ENCODE peak calls at places on chromosomes 16 and 17, in five cellular contexts. B is epithelial cell of esophagus, E is activated B cell treated with CpG ODN at 0.5 μM for 24 hours, L is choroid plexus epithelial cell, C is AG04449. I is an unnamed sample.

GRCh38 chr16:51449441-51449840 is 298.4 kb upstream of the SALL1 start:
- DNase-seq in E (no peak), B (no peak), L (no peak), C (no peak), I (no peak)

GRCh38 chr17:49995055-49995738 is at the start of gene DLX3:
- DNase-seq in L (peak; percentile 65), C (peak; percentile 12), E (no peak), B (peak; percentile 89), I (no peak)

GRCh38 chr16:87954826-87955225 is 3.6 kb downstream of the BANP start:
- DNase-seq in C (no peak), E (no peak), L (no peak), B (no peak), I (no peak)

GRCh38 chr16:75296606-75297005 is 45.2 kb upstream of the BCAR1 start:
- DNase-seq in E (no peak), L (peak; percentile 54), C (no peak), B (no peak), I (no peak)

GRCh38 chr16:88779406-88780099 is 5.5 kb downstream of the PIEZO1 start:
- DNase-seq in E (no peak), B (no peak), C (no peak), L (no peak), I (no peak)

GRCh38 chr16:57240872-57241271 is 4.2 kb upstream of the ARL2BP start:
- DNase-seq in B (no peak), L (no peak), E (no peak), C (no peak), I (no peak)

GRCh38 chr17:16351831-16352230 is 1.4 kb downstream of the CENPV start:
- DNase-seq in L (peak; percentile 66), B (peak; percentile 44), E (no peak), C (peak; percentile 24), I (no peak)

GRCh38 chr16:2819179-2819938 is 2.3 kb downstream of the PRSS21 start:
- DNase-seq in E (no peak), L (no peak), B (no peak), C (no peak), I (no peak)

GRCh38 chr16:68234188-68235104 is 1.5 kb downstream of the ESRP2 start:
- DNase-seq in B (peak; percentile 93), E (no peak), L (no peak), C (no peak), I (peak; percentile 44)

GRCh38 chr17:49471089-49471683 is 23.9 kb upstream of the NGFR start:
- DNase-seq in C (no peak), B (no peak), E (no peak), L (peak; percentile 59), I (no peak)

GRCh38 chr17:27361695-27362094 is 67.8 kb downstream of the WSB1 start:
- DNase-seq in C (no peak), B (no peak), E (no peak), L (no peak), I (no peak)

GRCh38 chr17:78563189-78564145 is 13.7 kb downstream of the DNAH17 start:
- DNase-seq in B (no peak), E (no peak), L (no peak), C (no peak), I (no peak)

GRCh38 chr17:927611-928461 is 51.7 kb downstream of the NXN start:
- DNase-seq in L (peak; percentile 95), B (peak; percentile 94), C (peak; percentile 97), E (no peak), I (no peak)

GRCh38 chr16:11224894-11225676 is 30.9 kb downstream of the SOCS1 start:
- DNase-seq in C (no peak), L (peak; percentile 41), B (no peak), E (peak; percentile 65), I (no peak)

GRCh38 chr17:8125947-8126305 is 2.0 kb upstream of the HES7 start:
- DNase-seq in B (no peak), E (peak; percentile 34), L (no peak), C (no peak), I (no peak)

GRCh38 chr16:46932802-46933201 is 40.7 kb downstream of the DNAJA2 start:
- DNase-seq in L (no peak), B (no peak), E (no peak), C (no peak), I (no peak)

GRCh38 chr16:50742521-50743150 is 750 bp downstream of the CYLD start:
- DNase-seq in E (no peak), C (no peak), L (peak; percentile 57), B (peak; percentile 55), I (no peak)

DNA sequence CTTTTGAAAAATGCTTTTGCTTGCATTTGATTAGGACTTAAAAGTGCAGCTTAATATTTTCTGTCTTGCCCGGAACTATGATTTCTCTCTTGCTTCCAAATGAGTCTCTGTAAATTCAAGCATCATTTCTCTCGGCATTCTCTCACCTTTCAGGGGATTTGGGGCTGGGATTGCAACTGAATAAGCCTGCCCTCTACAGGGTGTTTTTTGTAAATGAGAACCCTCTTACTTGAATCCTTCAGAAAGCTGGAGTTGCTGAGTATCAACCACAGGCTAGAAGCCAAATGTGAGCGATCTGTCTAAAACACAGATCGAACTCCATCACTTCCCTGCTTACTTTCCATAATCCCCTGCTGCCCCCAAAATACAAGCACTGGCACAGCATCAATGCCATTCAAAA is 234.6 kb downstream of the TMEM114 start:
- DNase-seq in C (no peak), E (no peak), L (no peak), B (no peak), I (no peak)
- TF ChIP-seq CTCF in C (no peak), E (no peak), L (no peak), B (no peak), I (no peak)

GRCh38 chr16:880471-881171 is 80.1 kb upstream of the GNG13 start:
- DNase-seq in B (no peak), C (no peak), E (no peak), L (no peak), I (no peak)
- TF ChIP-seq CTCF in B (no peak), C (no peak), E (no peak), L (no peak), I (no peak)

GRCh38 chr17:66897141-66897540 is 62.2 kb downstream of the CACNG5 start:
- DNase-seq in C (no peak), E (no peak), B (no peak), L (no peak), I (no peak)

GRCh38 chr17:66903781-66904180 is 60.7 kb upstream of the CACNG4 start:
- DNase-seq in L (no peak), B (no peak), E (no peak), C (no peak), I (no peak)

GRCh38 chr17:66898536-66898935 is 63.6 kb downstream of the CACNG5 start:
- DNase-seq in B (no peak), L (no peak), E (no peak), C (no peak), I (no peak)

GRCh38 chr17:66904760-66905637 is 59.5 kb upstream of the CACNG4 start:
- DNase-seq in B (peak; percentile 83), L (peak; percentile 82), C (no peak), E (no peak), I (no peak)

DNA sequence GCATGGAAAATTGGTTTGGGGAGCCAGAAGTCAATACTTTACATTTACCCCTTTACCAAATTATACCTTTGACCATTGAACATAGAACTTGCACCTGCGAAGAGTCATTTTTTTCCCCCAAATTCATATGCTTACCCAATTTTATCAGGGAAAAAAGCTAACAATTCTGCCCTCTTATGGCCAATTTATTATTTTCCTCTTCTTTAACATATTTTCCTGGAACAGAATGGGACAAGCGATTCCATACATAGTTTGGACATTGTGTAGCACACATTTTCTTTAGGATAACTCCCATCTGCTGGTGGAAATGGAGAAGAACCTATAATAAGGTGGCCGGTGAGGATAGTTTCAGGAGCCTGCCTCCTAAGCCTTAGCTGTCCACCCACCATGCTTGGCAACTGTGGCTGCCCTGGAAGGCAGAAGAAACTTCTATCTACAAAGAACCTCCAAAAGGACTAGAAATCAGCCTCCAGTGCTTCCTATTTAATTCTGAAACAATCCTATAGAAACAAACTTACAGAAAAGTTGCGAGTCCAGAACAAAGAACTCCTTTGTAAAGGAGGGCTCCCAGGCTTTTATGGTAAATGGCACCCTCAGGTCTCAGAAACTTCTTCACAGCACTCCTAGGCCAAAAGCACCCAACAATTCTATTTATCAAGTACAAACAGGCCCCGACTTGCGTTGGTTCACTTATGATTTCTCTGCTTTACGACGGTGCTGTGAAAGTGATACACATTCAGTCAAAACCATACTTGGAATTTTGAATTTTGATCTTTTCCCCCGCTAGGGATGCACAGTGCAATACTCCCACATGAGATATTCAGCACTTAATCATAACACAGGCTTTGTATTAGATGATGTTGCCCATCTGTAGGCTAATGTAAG is 64.1 kb upstream of the CACNG4 start:
- DNase-seq in E (no peak), C (no peak), L (peak; percentile 41), B (peak; percentile 58), I (no peak)
- TF ChIP-seq CTCF in E (no peak), C (peak; percentile 19), L (peak; percentile 44), B (peak; percentile 27), I (peak; percentile 9)

DNA sequence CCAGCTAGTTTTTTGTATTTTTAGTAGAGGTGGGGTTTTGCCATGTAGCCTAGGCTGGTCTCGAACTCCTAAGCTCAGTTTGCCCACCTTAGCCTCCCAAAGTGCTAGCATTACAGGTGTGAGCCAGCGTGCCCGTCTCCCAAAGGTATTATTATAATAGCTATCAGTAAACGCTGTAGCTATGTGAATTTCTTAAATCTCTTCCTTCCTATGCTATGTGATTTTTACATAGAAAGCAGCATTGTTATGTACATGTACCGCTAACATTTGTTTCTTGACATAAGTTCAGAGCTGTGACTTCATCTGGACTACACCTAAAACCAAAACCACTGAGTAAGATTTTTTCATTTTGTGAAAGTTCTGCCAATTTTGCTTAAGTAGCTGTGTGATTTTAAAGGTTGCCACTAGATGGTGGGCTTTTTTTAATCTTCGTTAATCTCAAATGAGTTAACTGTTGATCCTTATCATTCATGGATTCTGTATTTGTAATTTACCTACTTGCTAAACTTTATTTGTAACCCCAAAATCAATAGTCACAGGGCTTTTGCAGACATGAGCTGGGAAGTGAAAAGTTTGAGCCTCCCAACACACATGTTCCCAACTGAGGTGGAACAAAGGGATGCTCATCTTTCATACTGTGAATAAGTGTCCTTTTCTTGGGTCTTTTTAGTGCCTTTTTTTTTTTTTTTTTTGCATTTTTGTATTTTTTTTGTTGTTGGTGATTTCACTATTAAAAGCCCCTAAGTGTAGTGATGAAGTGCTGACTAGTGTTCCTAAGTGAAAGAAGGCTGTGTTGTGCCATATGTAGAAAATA is 21.9 kb downstream of the PRKAR1A start:
- DNase-seq in E (no peak), C (no peak), B (peak; percentile 34), L (peak; percentile 79), I (no peak)
- TF ChIP-seq CTCF in E (no peak), C (peak; percentile 9), B (peak; percentile 20), L (peak; percentile 48), I (peak; percentile 36)